ENCODE peak calls at places on chromosomes 1 and 21, in six cellular contexts. F is RWPE1, W is heart right ventricle, Q is neural progenitor cell, V is psoas muscle, X is sigmoid colon. K is an unnamed sample.

GRCh38 chr1:153536618-153537375 is 1.0 kb upstream of the S100A6 start:
- DNase-seq in F (no peak), W (no peak), Q (no peak), V (no peak), X (peak), K (no peak)

GRCh38 chr1:231107600-231108326 is 54.1 kb upstream of the TRIM67 start:
- DNase-seq in F (no peak), W (no peak), Q (no peak), V (no peak), X (no peak), K (peak)

GRCh38 chr1:38258085-38258484 is 211.5 kb upstream of the POU3F1 start:
- DNase-seq in F (no peak), W (no peak), Q (no peak), V (no peak), X (no peak), K (no peak)

GRCh38 chr21:35377505-35378090 is 328.5 kb upstream of the RUNX1 start:
- DNase-seq in F (no peak), W (no peak), Q (no peak), V (no peak), X (no peak), K (no peak)

GRCh38 chr21:37001446-37001845 is 5.1 kb upstream of the RIPPLY3 start:
- DNase-seq in F (no peak), W (no peak), Q (no peak), V (no peak), X (no peak), K (peak)

GRCh38 chr1:87450136-87450535 is 121.5 kb downstream of the LMO4 start:
- DNase-seq in F (no peak), W (no peak), Q (no peak), V (no peak), X (no peak), K (no peak)

GRCh38 chr1:9842781-9843575 is 19.2 kb upstream of the CLSTN1 start:
- DNase-seq in F (no peak), W (peak), Q (no peak), V (no peak), X (no peak), K (peak)

GRCh38 chr1:225549821-225550220 is 103.1 kb downstream of the ENAH start:
- DNase-seq in F (no peak), W (no peak), Q (no peak), V (no peak), X (no peak), K (no peak)

GRCh38 chr1:158735848-158736247 is 15.3 kb upstream of the OR6K3 start:
- DNase-seq in F (no peak), W (no peak), Q (no peak), V (no peak), X (no peak), K (no peak)

GRCh38 chr1:200048244-200048643 is 20.7 kb downstream of the NR5A2 start:
- DNase-seq in F (no peak), W (no peak), Q (peak), V (no peak), X (no peak), K (no peak)

GRCh38 chr1:68049941-68050878 is at the start of gene DIRAS3:
- DNase-seq in F (peak), W (no peak), Q (peak), V (no peak), X (no peak), K (no peak)

GRCh38 chr1:207026177-207026576 is 6.4 kb downstream of the C1orf116 start:
- DNase-seq in F (no peak), W (no peak), Q (no peak), V (no peak), X (no peak), K (no peak)

GRCh38 chr1:38190978-38191377 is 144.4 kb upstream of the POU3F1 start:
- DNase-seq in F (no peak), W (no peak), Q (no peak), V (no peak), X (no peak), K (no peak)

GRCh38 chr1:113452921-113453770 is 62.8 kb downstream of the MAGI3 start:
- DNase-seq in F (peak), W (no peak), Q (peak), V (no peak), X (no peak), K (peak)

GRCh38 chr1:29736582-29737188 is 500.4 kb downstream of the PTPRU start:
- DNase-seq in F (peak), W (no peak), Q (peak), V (no peak), X (no peak), K (peak)

GRCh38 chr1:61163794-61164193 is 81.4 kb downstream of the NFIA start:
- DNase-seq in F (no peak), W (no peak), Q (no peak), V (no peak), X (no peak), K (no peak)

GRCh38 chr21:31136891-31137290 is 98.6 kb upstream of the KRTAP19-8 start:
- DNase-seq in F (no peak), W (no peak), Q (no peak), V (no peak), X (no peak), K (peak)

GRCh38 chr1:30048905-30049304 is 674.5 kb downstream of the MATN1 start:
- DNase-seq in F (no peak), W (no peak), Q (no peak), V (no peak), X (no peak), K (no peak)

GRCh38 chr1:225446298-225446941 is 18.6 kb upstream of the LBR start:
- DNase-seq in F (no peak), W (no peak), Q (no peak), V (no peak), X (peak), K (no peak)

GRCh38 chr1:231039161-231040018 is 664 bp downstream of the FAM89A start:
- DNase-seq in F (peak), W (peak), Q (peak), V (peak), X (peak), K (peak)

GRCh38 chr1:69475021-69475420 is 92.7 kb upstream of the LRRC7 start:
- DNase-seq in F (peak), W (no peak), Q (no peak), V (no peak), X (no peak), K (no peak)

GRCh38 chr1:212461916-212462660 is 29.4 kb downstream of the NENF start:
- DNase-seq in F (no peak), W (no peak), Q (no peak), V (no peak), X (peak), K (no peak)

GRCh38 chr1:193069748-193070394 is 10.5 kb downstream of the RO60 start:
- DNase-seq in F (peak), W (no peak), Q (peak), V (no peak), X (no peak), K (peak)
- TF ChIP-seq CTCF in F (no peak), W (no peak), Q (peak), V (no peak), X (no peak), K (peak)

DNA sequence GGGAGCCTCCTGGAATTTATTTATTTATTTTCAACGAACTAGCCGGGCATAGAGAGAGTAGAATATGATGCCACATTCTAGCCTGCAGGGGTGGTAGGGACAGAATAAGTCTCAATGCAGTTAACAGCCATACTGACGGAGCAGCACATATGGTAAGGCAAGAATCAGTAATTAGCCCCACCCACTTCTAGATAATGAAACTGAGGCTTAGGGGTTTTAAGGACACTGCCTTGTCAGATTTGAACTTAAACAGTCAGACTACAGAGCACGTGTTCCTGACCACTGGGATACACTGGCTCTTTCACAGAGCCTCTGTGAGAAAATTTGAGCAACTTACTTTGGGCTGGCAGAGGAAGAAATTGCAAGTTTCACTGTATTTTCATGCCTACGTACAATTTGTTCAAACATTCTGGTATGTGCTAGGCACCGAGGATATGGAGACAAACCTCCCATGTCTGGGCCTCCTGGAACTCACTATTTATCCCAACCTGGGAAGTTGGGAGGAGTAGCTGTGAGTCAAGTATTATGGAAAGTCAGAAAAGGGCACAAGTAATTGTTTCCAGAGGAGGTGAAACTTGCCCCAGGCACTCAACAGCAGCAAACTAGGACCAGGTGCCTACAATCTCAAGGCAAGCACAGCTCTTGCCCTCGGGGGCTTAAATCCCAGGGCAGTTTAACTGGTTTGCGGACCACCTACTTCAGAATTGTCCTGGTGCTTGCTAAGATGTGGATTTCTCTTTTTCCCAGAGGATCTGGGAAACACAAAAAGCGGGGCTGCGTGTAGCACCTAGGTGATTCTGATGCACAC is 1.6 kb upstream of the CLIC4 start:
- DNase-seq in F (peak), W (no peak), Q (peak), V (no peak), X (no peak), K (peak)
- H3K27ac ChIP-seq in F (peak), W (peak), Q (no peak), V (no peak), X (peak), K (peak)

GRCh38 chr1:185108324-185108723 is 48.4 kb downstream of the TRMT1L start:
- DNase-seq in F (no peak), W (no peak), Q (no peak), V (no peak), X (no peak), K (no peak)

GRCh38 chr1:185112343-185112742 is 44.4 kb downstream of the TRMT1L start:
- DNase-seq in F (no peak), W (no peak), Q (no peak), V (no peak), X (no peak), K (no peak)

GRCh38 chr1:185111873-185112272 is 44.9 kb downstream of the TRMT1L start:
- DNase-seq in F (no peak), W (no peak), Q (no peak), V (no peak), X (no peak), K (no peak)

GRCh38 chr1:185110145-185110544 is 46.6 kb downstream of the TRMT1L start:
- DNase-seq in F (no peak), W (no peak), Q (no peak), V (no peak), X (no peak), K (no peak)
- TF ChIP-seq CTCF in F (no peak), W (no peak), Q (no peak), V (no peak), X (no peak), K (no peak)

GRCh38 chr1:53391982-53392381 is 64.1 kb upstream of the LRP8 start:
- DNase-seq in F (no peak), W (no peak), Q (no peak), V (no peak), X (no peak), K (no peak)

GRCh38 chr1:53392460-53392859 is 64.6 kb upstream of the LRP8 start:
- DNase-seq in F (no peak), W (no peak), Q (no peak), V (no peak), X (no peak), K (no peak)

GRCh38 chr1:53388963-53389362 is 61.1 kb upstream of the LRP8 start:
- DNase-seq in F (no peak), W (no peak), Q (no peak), V (no peak), X (no peak), K (no peak)

GRCh38 chr1:53390261-53390660 is 62.4 kb upstream of the LRP8 start:
- DNase-seq in F (no peak), W (peak), Q (no peak), V (peak), X (peak), K (no peak)

DNA sequence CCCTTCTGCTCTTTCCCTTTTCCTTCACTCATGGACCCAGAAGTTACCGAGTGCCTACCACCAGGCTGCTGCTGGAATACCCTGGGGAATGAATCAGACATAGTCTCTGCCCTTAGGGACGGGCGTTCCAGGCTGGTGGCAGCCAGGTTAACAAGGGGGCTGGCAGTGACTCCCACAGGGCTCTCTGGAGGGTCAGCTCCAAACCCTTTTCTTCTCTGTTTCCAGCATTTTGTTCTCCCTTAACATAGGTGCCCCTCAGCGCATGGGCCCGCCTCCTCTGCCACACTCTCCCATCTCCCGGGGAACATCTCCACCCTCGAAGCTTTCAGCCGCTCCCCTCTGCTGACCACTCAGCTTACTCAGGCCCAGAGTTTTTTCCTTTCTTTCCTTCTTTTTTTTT is 62.9 kb upstream of the LRP8 start:
- DNase-seq in F (no peak), W (no peak), Q (no peak), V (no peak), X (no peak), K (no peak)
- H3K27ac ChIP-seq in F (no peak), W (no peak), Q (no peak), V (no peak), X (no peak), K (no peak)

GRCh38 chr1:64967381-64967780 is 1.0 kb upstream of the JAK1 start:
- DNase-seq in F (no peak), W (no peak), Q (peak), V (no peak), X (no peak), K (no peak)

GRCh38 chr1:64966158-64966963 is at the start of gene JAK1:
- DNase-seq in F (peak), W (peak), Q (peak), V (peak), X (peak), K (peak)

GRCh38 chr1:64973061-64973647 is 6.8 kb upstream of the JAK1 start:
- DNase-seq in F (no peak), W (no peak), Q (no peak), V (no peak), X (no peak), K (no peak)

GRCh38 chr1:64965239-64966157 is 851 bp downstream of the JAK1 start:
- DNase-seq in F (peak), W (peak), Q (peak), V (peak), X (peak), K (peak)

DNA sequence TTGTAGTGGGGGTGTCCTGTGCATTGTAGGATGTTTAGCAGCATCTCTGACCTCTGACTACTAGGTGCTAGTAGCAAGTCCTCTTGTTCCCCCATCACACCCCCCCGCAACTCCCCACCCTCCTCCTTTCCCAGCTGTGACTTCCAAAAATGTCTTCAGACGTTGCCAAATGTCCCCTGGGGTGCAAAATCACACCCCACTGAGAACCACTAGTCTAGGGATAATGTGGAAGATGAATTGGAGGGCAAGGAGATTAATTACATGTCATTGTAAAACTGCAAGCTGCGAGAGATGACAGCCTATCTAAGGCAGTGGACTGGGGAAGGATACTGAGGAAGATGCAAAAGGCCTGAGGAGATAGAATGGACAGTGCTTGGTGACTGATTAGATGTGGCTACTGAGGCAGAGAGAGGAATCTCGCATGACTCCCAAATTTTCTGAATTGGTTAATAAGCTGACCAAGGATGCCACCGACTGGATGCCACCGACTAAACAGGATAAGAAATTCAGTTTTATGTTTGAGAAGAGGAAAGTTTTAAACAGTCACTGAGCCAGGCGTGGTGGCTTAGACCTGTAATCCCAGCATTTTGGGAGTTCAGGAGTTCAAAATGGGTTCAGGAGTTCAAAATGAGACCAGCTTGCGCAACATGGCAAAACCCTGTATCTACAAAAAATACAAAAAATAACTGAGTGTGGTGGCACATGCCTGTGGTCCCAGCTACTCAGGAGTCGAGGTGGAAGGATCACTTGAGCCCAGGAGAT is 3.1 kb upstream of the JAK1 start:
- DNase-seq in F (no peak), W (no peak), Q (no peak), V (no peak), X (no peak), K (peak)
- TF ChIP-seq CTCF in F (no peak), W (no peak), Q (no peak), V (no peak), X (no peak), K (peak)

GRCh38 chr1:115064461-115064860 is 24.8 kb downstream of the TSPAN2 start:
- DNase-seq in F (no peak), W (no peak), Q (no peak), V (no peak), X (no peak), K (no peak)
- H3K27ac ChIP-seq in F (no peak), W (no peak), Q (no peak), V (no peak), X (peak), K (no peak)

GRCh38 chr1:109191377-109191776 is 22.3 kb upstream of the SARS1 start:
- DNase-seq in F (no peak), W (no peak), Q (peak), V (no peak), X (no peak), K (peak)
- TF ChIP-seq CTCF in F (no peak), W (no peak), Q (peak), V (no peak), X (no peak), K (peak)

DNA sequence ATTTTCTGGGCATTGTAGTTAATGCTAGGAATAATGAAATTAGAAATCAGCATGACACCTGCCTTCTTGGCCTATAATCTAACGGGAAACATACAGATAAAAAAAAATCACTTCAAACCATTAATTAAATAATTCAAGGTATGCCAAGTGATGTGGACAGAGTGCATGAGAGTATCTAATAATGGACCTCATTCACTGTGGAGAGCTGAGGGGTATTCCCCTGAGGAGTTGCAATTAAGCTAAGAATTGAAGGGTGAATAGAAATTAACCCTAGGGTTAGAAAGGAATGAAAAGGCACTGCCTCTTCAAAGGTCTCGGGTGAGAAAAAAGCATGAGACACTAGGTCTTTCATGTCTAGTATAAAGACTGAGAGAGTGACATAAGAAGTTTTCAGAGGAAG is 466.1 kb downstream of the KCNT2 start:
- DNase-seq in F (no peak), W (no peak), Q (peak), V (no peak), X (no peak), K (no peak)
- H3K27ac ChIP-seq in F (no peak), W (no peak), Q (peak), V (no peak), X (no peak), K (no peak)

DNA sequence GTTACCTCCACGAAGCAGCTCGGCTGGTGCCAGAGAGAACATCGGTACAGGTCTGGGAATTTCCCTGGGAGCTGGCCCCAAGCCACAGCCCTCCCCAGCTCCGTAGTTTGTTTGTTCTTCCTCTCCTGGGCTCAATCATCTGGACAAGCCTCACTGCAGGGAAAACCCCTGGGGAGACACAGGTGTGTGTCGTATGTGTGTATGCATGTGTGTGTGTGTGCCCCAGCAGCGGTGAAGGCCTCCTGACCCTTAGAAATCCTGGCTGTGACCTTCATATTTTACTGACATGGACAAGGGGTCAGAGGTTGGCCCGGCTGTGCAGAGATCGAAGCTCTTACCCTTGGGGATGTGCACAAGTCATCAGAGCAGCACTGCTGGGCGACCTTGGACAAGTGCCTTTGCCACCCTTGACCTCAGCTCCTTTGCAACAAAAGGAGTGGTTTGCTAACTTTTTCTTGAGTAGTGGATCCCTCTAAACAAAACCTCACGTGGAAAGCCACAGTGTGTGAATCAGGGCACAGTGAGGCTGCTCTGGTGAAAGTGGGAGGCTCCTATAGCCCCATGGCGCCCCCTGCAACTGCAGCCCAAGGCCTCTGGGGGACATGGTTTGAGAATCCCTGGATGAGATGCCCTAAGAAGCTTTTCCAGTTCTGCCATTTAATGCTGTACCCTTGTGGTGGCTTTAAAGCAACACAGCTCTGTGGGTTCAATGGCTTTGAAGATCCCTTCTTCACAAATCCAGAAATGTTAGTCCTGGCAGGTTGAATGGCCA is 12.3 kb upstream of the IL22RA1 start:
- DNase-seq in F (no peak), W (no peak), Q (peak), V (no peak), X (no peak), K (peak)
- TF ChIP-seq CTCF in F (no peak), W (no peak), Q (peak), V (no peak), X (no peak), K (peak)

DNA sequence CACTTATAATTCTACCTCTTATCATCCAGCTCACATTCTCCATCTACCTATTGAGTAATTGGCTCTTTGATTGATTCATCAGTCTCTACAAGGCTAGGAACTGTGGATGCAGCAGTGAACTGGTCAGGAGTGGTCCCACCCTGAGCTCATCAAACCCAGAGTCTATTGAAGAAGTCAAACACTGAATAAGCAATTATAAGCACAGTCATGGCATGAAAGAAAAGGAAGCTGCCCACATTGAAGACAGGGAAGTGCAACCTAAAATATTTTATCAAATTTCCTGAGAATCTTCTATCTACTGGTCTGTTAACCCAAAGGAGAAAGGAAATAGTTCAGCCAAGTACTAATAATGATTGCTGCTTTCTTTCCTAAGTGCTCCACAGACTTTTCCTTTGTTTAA is 35.7 kb downstream of the ACP6 start:
- DNase-seq in F (no peak), W (no peak), Q (no peak), V (no peak), X (no peak), K (no peak)
- H3K27ac ChIP-seq in F (no peak), W (no peak), Q (no peak), V (no peak), X (no peak), K (no peak)

K was measured in A673.